ENCODE peak calls at places on chromosomes 7 and 10, in ten cellular contexts. T, Q, Y, A, M, K, E, W, V and U are unnamed samples.

GRCh38 chr7:149716007-149716931 is 57.1 kb downstream of the ZNF467 start:
- DNase-seq in T (no peak), Q (peak), Y (peak), A (no peak), M (no peak), K (no peak), E (no peak), W (no peak), V (no peak), U (no peak)

GRCh38 chr7:142790056-142790455 is 19.3 kb downstream of the PRSS2 start:
- DNase-seq in T (no peak), Q (no peak), Y (no peak), A (no peak), M (no peak), K (no peak), E (no peak), W (no peak), V (no peak), U (no peak)

GRCh38 chr7:148813890-148814289 is 70.2 kb downstream of the EZH2 start:
- DNase-seq in T (no peak), Q (no peak), Y (no peak), A (no peak), M (no peak), K (no peak), E (no peak), W (no peak), V (no peak), U (no peak)

GRCh38 chr10:28250358-28250757 is 52.5 kb downstream of the MPP7 start:
- DNase-seq in T (no peak), Q (no peak), Y (no peak), A (no peak), M (no peak), K (no peak), E (no peak), W (no peak), V (no peak), U (no peak)

GRCh38 chr10:5583525-5584175 is 58.9 kb downstream of the CALML3 start:
- DNase-seq in T (peak), Q (peak), Y (no peak), A (no peak), M (no peak), K (no peak), E (no peak), W (no peak), V (no peak), U (peak)

GRCh38 chr7:69722836-69723235 is 124.6 kb downstream of the AUTS2 start:
- DNase-seq in T (no peak), Q (no peak), Y (no peak), A (no peak), M (no peak), K (no peak), E (no peak), W (no peak), V (peak), U (no peak)

GRCh38 chr10:122786269-122786668 is 59.4 kb downstream of the CUZD1 start:
- DNase-seq in T (no peak), Q (peak), Y (no peak), A (no peak), M (no peak), K (no peak), E (peak), W (no peak), V (no peak), U (no peak)

GRCh38 chr10:114767101-114767588 is 54.4 kb upstream of the FHIP2A start:
- DNase-seq in T (no peak), Q (peak), Y (peak), A (no peak), M (no peak), K (no peak), E (no peak), W (no peak), V (peak), U (no peak)

GRCh38 chr7:540997-541396 is 21.4 kb upstream of the PDGFA start:
- DNase-seq in T (no peak), Q (no peak), Y (no peak), A (no peak), M (no peak), K (no peak), E (no peak), W (no peak), V (no peak), U (no peak)

GRCh38 chr10:35300063-35300699 is 36.1 kb upstream of the CCNY start:
- DNase-seq in T (no peak), Q (peak), Y (peak), A (no peak), M (no peak), K (peak), E (peak), W (no peak), V (no peak), U (no peak)

GRCh38 chr10:67868132-67868531 is 16.3 kb upstream of the SIRT1 start:
- DNase-seq in T (no peak), Q (no peak), Y (no peak), A (no peak), M (no peak), K (no peak), E (no peak), W (no peak), V (no peak), U (no peak)

GRCh38 chr7:5414876-5415275 is 8.8 kb downstream of the TNRC18 start:
- DNase-seq in T (no peak), Q (peak), Y (no peak), A (no peak), M (no peak), K (no peak), E (no peak), W (no peak), V (no peak), U (no peak)

GRCh38 chr7:88401009-88401623 is 94.4 kb upstream of the STEAP4 start:
- DNase-seq in T (peak), Q (peak), Y (no peak), A (no peak), M (no peak), K (no peak), E (no peak), W (no peak), V (no peak), U (no peak)